ENCODE peak calls at places on chromosomes 2 and 18, in five cellular contexts. One of them, this sample, is unnamed. For H3K36me3, the result is how much of the 10 kb centered on the place peaks cover.

GRCh38 chr2:5465859-5466258 is 226.3 kb upstream of the SOX11 start:
- DNase-seq in transverse colon: no peak
- DNase-seq in stomach: no peak
- DNase-seq in HepG2: no peak
- DNase-seq in hepatocyte: no peak
- DNase-seq in this sample: no peak

GRCh38 chr18:24230766-24231165 is 91.9 kb downstream of the CABYR start:
- DNase-seq in transverse colon: no peak
- DNase-seq in stomach: no peak
- DNase-seq in HepG2: no peak
- DNase-seq in hepatocyte: no peak
- DNase-seq in this sample: no peak

GRCh38 chr2:173571021-173571821 is 216.5 kb downstream of the CDCA7 start:
- DNase-seq in transverse colon: no peak
- DNase-seq in stomach: no peak
- DNase-seq in HepG2: peak
- DNase-seq in hepatocyte: peak
- DNase-seq in this sample: peak

GRCh38 chr2:68368657-68369339 is 3.7 kb downstream of the PLEK start:
- DNase-seq in transverse colon: no peak
- DNase-seq in stomach: no peak
- DNase-seq in HepG2: no peak
- DNase-seq in hepatocyte: peak
- DNase-seq in this sample: no peak

GRCh38 chr2:237483018-237483731 is 3.9 kb upstream of the MLPH start:
- DNase-seq in transverse colon: peak
- DNase-seq in stomach: peak
- DNase-seq in HepG2: no peak
- DNase-seq in hepatocyte: peak
- DNase-seq in this sample: no peak

GRCh38 chr2:113784823-113785744 is 28.6 kb upstream of the SLC35F5 start:
- DNase-seq in transverse colon: no peak
- DNase-seq in stomach: peak
- DNase-seq in HepG2: no peak
- DNase-seq in hepatocyte: no peak
- DNase-seq in this sample: no peak

GRCh38 chr2:230920167-230920566 is 4.9 kb downstream of the GPR55 start:
- DNase-seq in transverse colon: peak
- DNase-seq in stomach: peak
- DNase-seq in HepG2: no peak
- DNase-seq in hepatocyte: no peak
- DNase-seq in this sample: no peak

GRCh38 chr18:47522359-47522758 is 270.9 kb upstream of the SKOR2 start:
- DNase-seq in transverse colon: no peak
- DNase-seq in stomach: no peak
- DNase-seq in HepG2: no peak
- DNase-seq in hepatocyte: no peak
- DNase-seq in this sample: no peak

GRCh38 chr2:79832540-79833234 is 319.8 kb downstream of the CTNNA2 start:
- DNase-seq in transverse colon: no peak
- DNase-seq in stomach: no peak
- DNase-seq in HepG2: no peak
- DNase-seq in hepatocyte: no peak
- DNase-seq in this sample: no peak

GRCh38 chr2:7954223-7954622 is 727.6 kb upstream of the ID2 start:
- DNase-seq in transverse colon: no peak
- DNase-seq in stomach: no peak
- DNase-seq in HepG2: no peak
- DNase-seq in hepatocyte: no peak
- DNase-seq in this sample: no peak

GRCh38 chr2:210288376-210288775 is 26.6 kb downstream of the MYL1 start:
- DNase-seq in transverse colon: no peak
- DNase-seq in stomach: no peak
- DNase-seq in HepG2: no peak
- DNase-seq in hepatocyte: no peak
- DNase-seq in this sample: no peak

GRCh38 chr2:69026026-69026425 is 13.0 kb downstream of the ANTXR1 start:
- DNase-seq in transverse colon: peak
- DNase-seq in stomach: peak
- DNase-seq in HepG2: peak
- DNase-seq in hepatocyte: peak
- DNase-seq in this sample: no peak

GRCh38 chr2:121350402-121350775 is 65.4 kb upstream of the TFCP2L1 start:
- DNase-seq in transverse colon: no peak
- DNase-seq in stomach: no peak
- DNase-seq in HepG2: no peak
- DNase-seq in hepatocyte: no peak
- DNase-seq in this sample: no peak

GRCh38 chr2:240423788-240424191 is 11.7 kb upstream of the GPC1 start:
- DNase-seq in transverse colon: no peak
- DNase-seq in stomach: peak
- DNase-seq in HepG2: no peak
- DNase-seq in hepatocyte: no peak
- DNase-seq in this sample: no peak

GRCh38 chr2:237306787-237307170 is 107.2 kb downstream of the COL6A3 start:
- DNase-seq in transverse colon: no peak
- DNase-seq in stomach: no peak
- DNase-seq in HepG2: no peak
- DNase-seq in hepatocyte: no peak
- DNase-seq in this sample: no peak

GRCh38 chr2:173590278-173590811 is 235.7 kb downstream of the CDCA7 start:
- DNase-seq in transverse colon: no peak
- DNase-seq in stomach: peak
- DNase-seq in HepG2: peak
- DNase-seq in hepatocyte: peak
- DNase-seq in this sample: no peak

GRCh38 chr2:11397046-11397445 is 52.6 kb upstream of the ROCK2 start:
- DNase-seq in transverse colon: no peak
- DNase-seq in stomach: no peak
- DNase-seq in HepG2: no peak
- DNase-seq in hepatocyte: no peak
- DNase-seq in this sample: no peak

GRCh38 chr2:170022692-170023091 is 155.3 kb upstream of the MYO3B start:
- DNase-seq in transverse colon: no peak
- DNase-seq in stomach: no peak
- DNase-seq in HepG2: no peak
- DNase-seq in hepatocyte: no peak
- DNase-seq in this sample: no peak

GRCh38 chr2:54289942-54290702 is 34.1 kb upstream of the TSPYL6 start:
- DNase-seq in transverse colon: no peak
- DNase-seq in stomach: no peak
- DNase-seq in HepG2: no peak
- DNase-seq in hepatocyte: no peak
- DNase-seq in this sample: no peak

GRCh38 chr2:183543222-183543621 is 419.0 kb downstream of the NUP35 start:
- DNase-seq in transverse colon: peak
- DNase-seq in stomach: no peak
- DNase-seq in HepG2: no peak
- DNase-seq in hepatocyte: no peak
- DNase-seq in this sample: no peak

GRCh38 chr2:174750923-174751441 is 13.3 kb downstream of the CHRNA1 start:
- DNase-seq in transverse colon: no peak
- DNase-seq in stomach: no peak
- DNase-seq in HepG2: no peak
- DNase-seq in hepatocyte: no peak
- DNase-seq in this sample: no peak

GRCh38 chr2:2266699-2267449 is 64.2 kb downstream of the MYT1L start:
- DNase-seq in transverse colon: no peak
- DNase-seq in stomach: no peak
- DNase-seq in HepG2: no peak
- DNase-seq in hepatocyte: no peak
- DNase-seq in this sample: no peak

GRCh38 chr2:138244400-138245001 is 257.1 kb upstream of the SPOPL start:
- DNase-seq in transverse colon: no peak
- DNase-seq in stomach: no peak
- DNase-seq in HepG2: no peak
- DNase-seq in hepatocyte: no peak
- DNase-seq in this sample: no peak

GRCh38 chr2:2662037-2662846 is 331.2 kb upstream of the MYT1L start:
- DNase-seq in transverse colon: peak
- DNase-seq in stomach: peak
- DNase-seq in HepG2: no peak
- DNase-seq in hepatocyte: no peak
- DNase-seq in this sample: no peak

GRCh38 chr2:158459161-158460003 is 2.6 kb downstream of the PKP4 start:
- DNase-seq in transverse colon: no peak
- DNase-seq in stomach: no peak
- DNase-seq in HepG2: peak
- DNase-seq in hepatocyte: no peak
- DNase-seq in this sample: no peak

GRCh38 chr18:50590625-50591024 is 30.7 kb downstream of the MAPK4 start:
- DNase-seq in transverse colon: no peak
- DNase-seq in stomach: no peak
- DNase-seq in HepG2: no peak
- DNase-seq in hepatocyte: no peak
- DNase-seq in this sample: no peak

GRCh38 chr2:73072416-73072815 is 904 bp upstream of the SFXN5 start:
- DNase-seq in transverse colon: no peak
- DNase-seq in stomach: no peak
- DNase-seq in HepG2: no peak
- DNase-seq in hepatocyte: no peak
- DNase-seq in this sample: no peak

GRCh38 chr2:222242532-222242931 is 56.3 kb downstream of the PAX3 start:
- DNase-seq in transverse colon: no peak
- DNase-seq in stomach: no peak
- DNase-seq in HepG2: no peak
- DNase-seq in hepatocyte: no peak
- DNase-seq in this sample: no peak

GRCh38 chr2:58984731-58985130 is 743.6 kb upstream of the FANCL start:
- DNase-seq in transverse colon: no peak
- DNase-seq in stomach: no peak
- DNase-seq in HepG2: no peak
- DNase-seq in hepatocyte: no peak
- DNase-seq in this sample: no peak

GRCh38 chr2:173249661-173250641 is 104.7 kb upstream of the CDCA7 start:
- DNase-seq in transverse colon: no peak
- DNase-seq in stomach: no peak
- DNase-seq in HepG2: no peak
- DNase-seq in hepatocyte: no peak
- DNase-seq in this sample: no peak

GRCh38 chr2:11155326-11156059 is at the start of gene SLC66A3:
- DNase-seq in transverse colon: no peak
- DNase-seq in stomach: no peak
- DNase-seq in HepG2: peak
- DNase-seq in hepatocyte: no peak
- DNase-seq in this sample: peak

GRCh38 chr18:36262971-36263370 is 34.5 kb upstream of the FHOD3 start:
- DNase-seq in transverse colon: no peak
- DNase-seq in stomach: no peak
- DNase-seq in HepG2: no peak
- DNase-seq in hepatocyte: no peak
- DNase-seq in this sample: no peak

GRCh38 chr2:121506187-121506586 is 24.5 kb upstream of the RNU4ATAC start:
- DNase-seq in transverse colon: no peak
- DNase-seq in stomach: no peak
- DNase-seq in HepG2: no peak
- DNase-seq in hepatocyte: no peak
- DNase-seq in this sample: no peak

GRCh38 chr18:29012364-29012763 is 835.4 kb upstream of the CDH2 start:
- DNase-seq in transverse colon: no peak
- DNase-seq in stomach: no peak
- DNase-seq in HepG2: no peak
- DNase-seq in hepatocyte: no peak
- DNase-seq in this sample: no peak

GRCh38 chr18:3265564-3266033 is 3.7 kb downstream of the MYL12B start:
- DNase-seq in transverse colon: no peak
- DNase-seq in stomach: no peak
- DNase-seq in HepG2: peak
- DNase-seq in hepatocyte: peak
- DNase-seq in this sample: no peak
- H3K4me3 ChIP-seq in transverse colon: no peak
- H3K4me3 ChIP-seq in stomach: no peak
- H3K4me3 ChIP-seq in HepG2: peak
- H3K4me3 ChIP-seq in hepatocyte: no peak
- H3K4me3 ChIP-seq in this sample: no peak

GRCh38 chr2:65103013-65103720 is 26.7 kb downstream of the RAB1A start:
- DNase-seq in transverse colon: no peak
- DNase-seq in stomach: no peak
- DNase-seq in HepG2: no peak
- DNase-seq in hepatocyte: no peak
- DNase-seq in this sample: no peak
- H3K36me3 ChIP-seq in transverse colon: under half
- H3K36me3 ChIP-seq in stomach: half or more
- H3K36me3 ChIP-seq in HepG2: under half
- H3K36me3 ChIP-seq in hepatocyte: under half
- H3K36me3 ChIP-seq in this sample: under half

DNA sequence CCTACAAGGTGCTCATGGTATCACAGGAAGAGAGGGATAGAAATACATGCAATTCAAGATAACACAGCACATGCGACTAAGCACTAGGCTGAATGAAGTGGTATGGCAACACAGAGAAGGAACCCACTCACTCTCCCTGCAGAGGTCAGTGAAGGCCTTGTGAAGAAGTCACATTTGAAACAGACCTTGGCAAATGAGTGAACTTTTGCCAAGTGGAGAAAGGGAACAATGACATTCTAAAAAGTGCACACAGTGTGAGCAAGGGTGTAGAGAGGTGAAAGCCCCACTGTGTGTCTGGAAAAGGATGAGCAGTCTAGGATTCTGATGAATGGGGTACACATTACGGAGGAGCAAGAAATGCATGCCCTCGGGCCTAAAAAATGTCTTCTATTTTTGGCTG is 23.3 kb downstream of the KLF7 start:
- DNase-seq in transverse colon: no peak
- DNase-seq in stomach: no peak
- DNase-seq in HepG2: no peak
- DNase-seq in hepatocyte: no peak
- DNase-seq in this sample: no peak
- TF ChIP-seq CTCF in transverse colon: no peak
- TF ChIP-seq CTCF in stomach: no peak
- TF ChIP-seq CTCF in HepG2: peak
- TF ChIP-seq CTCF in hepatocyte: peak
- TF ChIP-seq CTCF in this sample: no peak

DNA sequence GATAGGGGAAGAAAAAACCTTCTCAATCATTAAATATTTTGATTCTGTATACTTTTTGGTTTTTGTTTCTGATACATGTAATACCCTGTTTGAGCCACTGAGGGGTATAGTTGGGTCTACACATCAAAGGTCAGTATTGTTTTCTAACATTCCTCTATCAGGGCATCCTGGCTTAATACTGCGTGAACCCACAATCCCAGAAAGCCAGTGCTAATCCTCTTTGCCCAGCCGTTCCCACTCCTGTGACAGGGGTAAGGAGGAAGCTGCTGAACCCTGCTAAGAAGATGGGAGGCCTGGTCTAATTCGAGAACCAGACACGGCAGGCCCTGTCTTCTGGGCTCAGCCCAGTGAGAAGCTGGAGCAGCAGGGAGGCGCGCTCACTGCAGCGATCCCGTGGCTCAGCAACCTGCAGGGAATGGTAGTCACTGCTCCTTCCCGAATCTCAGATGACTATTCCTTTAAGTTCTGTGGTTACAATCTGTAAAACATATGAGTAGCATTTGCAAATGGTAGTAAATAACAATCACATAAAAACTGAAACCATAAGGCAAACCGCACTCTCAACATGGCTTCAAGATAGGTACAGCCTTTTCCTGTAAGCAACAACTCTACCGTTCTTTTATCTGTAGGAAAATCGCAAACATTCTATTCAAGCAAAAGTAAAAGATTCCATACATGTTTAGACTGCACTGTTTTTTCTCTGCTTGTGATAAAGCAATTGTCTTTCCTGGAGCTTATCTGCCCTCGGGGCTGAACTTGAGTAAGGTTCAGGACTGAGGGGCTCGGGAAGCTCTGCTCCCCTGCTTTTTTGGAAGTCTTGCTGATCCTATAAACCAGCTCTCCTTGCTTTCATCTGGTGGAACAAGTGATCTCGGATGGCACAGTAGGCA is 87.0 kb downstream of the EPB41L3 start:
- DNase-seq in transverse colon: no peak
- DNase-seq in stomach: no peak
- DNase-seq in HepG2: peak
- DNase-seq in hepatocyte: peak
- DNase-seq in this sample: no peak
- H3K4me3 ChIP-seq in transverse colon: no peak
- H3K4me3 ChIP-seq in stomach: no peak
- H3K4me3 ChIP-seq in HepG2: no peak
- H3K4me3 ChIP-seq in hepatocyte: no peak
- H3K4me3 ChIP-seq in this sample: no peak